ENCODE peak calls at places on chromosome 7, in eight cellular contexts. H is T-cell, U is heart right ventricle, T is A549, Q is T-helper 9 cell, D is nucleus accumbens, E is memory B cell, F is NCI-H226. W is an unnamed sample.

GRCh38 chr7:157515342-157516041 is 178.7 kb downstream of the DNAJB6 start:
- DNase-seq in H (no peak), Q (no peak), U (no peak), E (no peak), F (no peak), D (peak; percentile 35), T (no peak), W (no peak)

GRCh38 chr7:90721869-90722431 is 125.8 kb downstream of the CDK14 start:
- DNase-seq in H (no peak), F (no peak), D (no peak), Q (no peak), E (no peak), U (no peak), T (no peak), W (no peak)

GRCh38 chr7:140196361-140197217 is 19.8 kb upstream of the KDM7A start:
- DNase-seq in Q (no peak), F (peak; percentile 31), H (no peak), E (no peak), T (no peak), D (peak; percentile 3), U (no peak), W (no peak)

GRCh38 chr7:158301221-158301620 is 286.4 kb downstream of the PTPRN2 start:
- DNase-seq in Q (no peak), U (no peak), T (no peak), F (no peak), D (no peak), E (no peak), H (no peak), W (no peak)

GRCh38 chr7:1430056-1430845 is 29.0 kb downstream of the MICALL2 start:
- DNase-seq in F (no peak), D (no peak), H (no peak), Q (no peak), T (no peak), U (no peak), E (no peak), W (no peak)

GRCh38 chr7:156675721-156676120 is 35.1 kb downstream of the RNF32 start:
- DNase-seq in U (no peak), Q (no peak), T (no peak), E (no peak), F (no peak), D (peak; percentile 53), H (no peak), W (no peak)

GRCh38 chr7:105911961-105912575 is 35.7 kb upstream of the ATXN7L1 start:
- DNase-seq in D (no peak), F (no peak), Q (no peak), U (no peak), E (no peak), T (no peak), H (no peak), W (no peak)

GRCh38 chr7:114388021-114388420 is 26.6 kb upstream of the FOXP2 start:
- DNase-seq in Q (no peak), F (no peak), U (no peak), E (no peak), D (no peak), T (no peak), H (no peak), W (no peak)

GRCh38 chr7:95045236-95045923 is 138.0 kb downstream of the PPP1R9A start:
- DNase-seq in F (peak; percentile 10), D (peak; percentile 57), E (no peak), H (no peak), U (no peak), T (no peak), Q (no peak), W (no peak)

GRCh38 chr7:76269895-76270294 is 32.6 kb upstream of the HSPB1 start:
- DNase-seq in H (no peak), U (no peak), T (no peak), Q (no peak), E (no peak), F (no peak), D (peak; percentile 27), W (no peak)